ENCODE peak calls at places on chromosomes 11 and 22, in eight cellular contexts. D is stimulated activated CD4-positive, alpha-beta T cell treated with anti-CD3 and anti-CD28 coated beads, Interleukin-15, amount 100 ng/mL, for 48 hours; A is heart right ventricle; G is GDM1; T is mammary epithelial cell; K is A172; Y is NCI-H146; S is cardiac muscle cell. J is an unnamed sample.
A peak's percentile ranks its signal among the peaks of the same experiment; 100 is the strongest.

GRCh38 chr11:117334896-117335295 is 7.2 kb downstream of the CEP164 start:
- DNase-seq in G (no peak), T (no peak), D (no peak), K (no peak), A (no peak), S (no peak), Y (no peak), J (no peak)

GRCh38 chr11:86990520-86990919 is 35.3 kb upstream of the FZD4 start:
- DNase-seq in A (no peak), D (no peak), Y (no peak), S (peak; percentile 54), T (peak; percentile 83), K (peak; percentile 64), G (no peak), J (peak; percentile 72)

GRCh38 chr11:87299041-87299481 is 261.3 kb downstream of the TMEM135 start:
- DNase-seq in K (no peak), Y (no peak), T (peak; percentile 8), S (no peak), D (no peak), G (no peak), A (no peak), J (no peak)

GRCh38 chr11:86814775-86815174 is 14.4 kb downstream of the PRSS23 start:
- DNase-seq in T (no peak), G (no peak), A (no peak), S (no peak), D (no peak), K (no peak), Y (no peak), J (no peak)

GRCh38 chr22:42519544-42520237 is at the start of gene RRP7A:
- DNase-seq in Y (peak; percentile 51), K (peak; percentile 46), G (peak; percentile 75), S (peak; percentile 81), T (peak; percentile 65), D (peak; percentile 81), A (peak; percentile 88), J (peak; percentile 78)

GRCh38 chr11:22752908-22753310 is 76.7 kb downstream of the SVIP start:
- DNase-seq in A (no peak), G (no peak), K (no peak), S (no peak), T (no peak), D (no peak), Y (no peak), J (peak; percentile 51)

GRCh38 chr11:9017773-9018172 is 14.0 kb upstream of the NRIP3 start:
- DNase-seq in Y (no peak), A (peak; percentile 62), T (no peak), G (peak; percentile 37), D (no peak), K (no peak), S (peak; percentile 22), J (peak; percentile 43)

GRCh38 chr22:45083659-45084305 is 74.0 kb upstream of the PHF21B start:
- DNase-seq in S (peak; percentile 17), K (peak; percentile 78), T (peak; percentile 65), D (peak; percentile 40), A (no peak), G (no peak), Y (no peak), J (peak; percentile 38)

GRCh38 chr11:57031541-57031940 is 42.8 kb downstream of the OR5AK2 start:
- DNase-seq in A (no peak), Y (no peak), T (no peak), K (no peak), D (no peak), S (peak; percentile 74), G (no peak), J (no peak)

GRCh38 chr11:74720596-74721478 is 10.4 kb downstream of the CHRDL2 start:
- DNase-seq in D (no peak), K (no peak), S (peak; percentile 88), T (no peak), G (no peak), Y (no peak), A (peak; percentile 77), J (no peak)

GRCh38 chr11:46675949-46676348 is 24.5 kb downstream of the ARHGAP1 start:
- DNase-seq in Y (no peak), A (no peak), D (no peak), K (no peak), G (no peak), S (no peak), T (no peak), J (no peak)

GRCh38 chr11:44592125-44592643 is 26.7 kb downstream of the CD82 start:
- DNase-seq in S (peak; percentile 88), Y (no peak), K (no peak), A (no peak), T (peak; percentile 21), D (no peak), G (no peak), J (peak; percentile 31)

GRCh38 chr11:130672911-130673310 is 224.5 kb downstream of the ADAMTS15 start:
- DNase-seq in K (no peak), T (peak; percentile 51), Y (no peak), A (no peak), S (no peak), G (no peak), D (no peak), J (no peak)

GRCh38 chr11:19025799-19026406 is 34.6 kb downstream of the MRGPRX2 start:
- DNase-seq in Y (no peak), S (peak; percentile 10), A (no peak), D (no peak), G (peak; percentile 17), T (peak; percentile 17), K (peak; percentile 10), J (no peak)

GRCh38 chr22:38230108-38230825 is 28.5 kb downstream of the MAFF start:
- DNase-seq in T (no peak), K (peak; percentile 58), Y (no peak), D (no peak), S (peak; percentile 70), A (no peak), G (peak; percentile 18), J (peak; percentile 27)

GRCh38 chr11:118791961-118792578 is 1.1 kb upstream of the DDX6 start:
- DNase-seq in K (no peak), D (peak; percentile 22), T (no peak), Y (no peak), S (peak; percentile 16), A (no peak), G (no peak), J (no peak)

GRCh38 chr11:35017528-35018342 is 101.3 kb downstream of the PDHX start:
- DNase-seq in K (no peak), A (no peak), Y (no peak), G (no peak), D (no peak), S (no peak), T (no peak), J (no peak)

GRCh38 chr11:1478544-1478943 is 8.0 kb downstream of the MOB2 start:
- DNase-seq in S (no peak), A (peak; percentile 24), D (no peak), T (no peak), Y (no peak), K (no peak), G (no peak), J (no peak)

GRCh38 chr11:9947231-9947864 is 283.5 kb downstream of the SWAP70 start:
- DNase-seq in S (no peak), A (no peak), Y (no peak), T (no peak), D (no peak), K (no peak), G (no peak), J (no peak)

GRCh38 chr11:125404811-125405481 is 91.1 kb downstream of the FEZ1 start:
- DNase-seq in A (peak; percentile 77), T (peak; percentile 27), G (peak; percentile 11), S (peak; percentile 66), Y (no peak), D (peak; percentile 58), K (peak; percentile 11), J (peak; percentile 81)

GRCh38 chr11:77250881-77251640 is 50.4 kb downstream of the GDPD4 start:
- DNase-seq in G (no peak), K (peak; percentile 64), D (no peak), S (peak; percentile 11), T (peak; percentile 88), Y (no peak), A (no peak), J (no peak)

GRCh38 chr22:36299295-36299694 is 46.4 kb downstream of the APOL1 start:
- DNase-seq in D (no peak), K (no peak), G (no peak), A (no peak), Y (no peak), S (no peak), T (no peak), J (no peak)

GRCh38 chr11:9462806-9463537 is 2.2 kb downstream of the ZNF143 start:
- DNase-seq in Y (no peak), G (no peak), K (peak; percentile 20), D (no peak), S (peak; percentile 9), T (peak; percentile 41), A (no peak), J (no peak)

GRCh38 chr11:14642873-14643696 is 519 bp upstream of the PDE3B start:
- DNase-seq in D (no peak), A (no peak), Y (no peak), T (no peak), S (no peak), K (no peak), G (no peak), J (no peak)

GRCh38 chr11:61567286-61568061 is 13.4 kb downstream of the SYT7 start:
- DNase-seq in D (peak; percentile 51), G (peak; percentile 58), T (peak; percentile 70), K (peak; percentile 50), A (peak; percentile 76), S (peak; percentile 89), Y (peak; percentile 53), J (peak; percentile 82)

GRCh38 chr11:134758342-134758931 is 346.4 kb upstream of the B3GAT1 start:
- DNase-seq in S (no peak), A (no peak), K (no peak), G (no peak), T (no peak), D (no peak), Y (no peak), J (no peak)

GRCh38 chr11:65187146-65187675 is 5.5 kb downstream of the CAPN1 start:
- DNase-seq in D (no peak), S (no peak), T (no peak), Y (no peak), G (no peak), A (no peak), K (no peak), J (no peak)

GRCh38 chr22:24033731-24034130 is 22.6 kb downstream of the CABIN1 start:
- DNase-seq in S (no peak), T (no peak), A (no peak), G (no peak), K (no peak), D (no peak), Y (no peak), J (no peak)

GRCh38 chr11:46238078-46238966 is 39.1 kb upstream of the CREB3L1 start:
- DNase-seq in T (peak; percentile 32), A (peak; percentile 83), S (peak; percentile 86), Y (peak; percentile 54), D (peak; percentile 61), K (peak; percentile 27), G (no peak), J (no peak)

GRCh38 chr11:121508449-121508848 is 55.7 kb upstream of the SORL1-AS1 start:
- DNase-seq in D (no peak), A (no peak), S (no peak), K (no peak), Y (no peak), T (no peak), G (no peak), J (no peak)

GRCh38 chr11:92838655-92839334 is 130.7 kb upstream of the MTNR1B start:
- DNase-seq in S (no peak), D (no peak), K (no peak), A (no peak), Y (peak; percentile 78), T (no peak), G (no peak), J (peak; percentile 49)

GRCh38 chr11:118247041-118247440 is 5.1 kb downstream of the MPZL3 start:
- DNase-seq in G (no peak), D (no peak), T (no peak), S (no peak), Y (no peak), K (no peak), A (no peak), J (no peak)

GRCh38 chr11:74162688-74163467 is 7.9 kb downstream of the C2CD3 start:
- DNase-seq in K (no peak), D (no peak), G (no peak), S (no peak), Y (no peak), T (no peak), A (no peak), J (peak; percentile 49)

GRCh38 chr11:13283636-13284035 is 6.0 kb downstream of the BMAL1 start:
- DNase-seq in A (no peak), S (no peak), G (no peak), D (no peak), Y (no peak), K (no peak), T (no peak), J (no peak)